ENCODE peak calls at places on chromosome 19, in six cellular contexts. E is dorsolateral prefrontal cortex, N is astrocyte, D is endodermal cell, H is heart right ventricle, Z is bronchial epithelial cell. W is an unnamed sample.

GRCh38 chr19:10637894-10638293 is 12.5 kb downstream of the SLC44A2 start:
- DNase-seq in E (no peak), N (no peak), D (no peak), H (no peak), Z (no peak), W (no peak)

GRCh38 chr19:56309511-56310185 is 5.0 kb downstream of the ZSCAN5A start:
- DNase-seq in E (no peak), N (no peak), D (peak; percentile 94), H (peak; percentile 54), Z (no peak), W (peak; percentile 90)

GRCh38 chr19:51096473-51097165 is 11.6 kb downstream of the CTU1 start:
- DNase-seq in E (no peak), N (no peak), D (no peak), H (no peak), Z (no peak), W (peak; percentile 57)

GRCh38 chr19:35828694-35829301 is 16.2 kb upstream of the PRODH2 start:
- DNase-seq in E (peak; percentile 52), N (peak; percentile 45), D (peak; percentile 93), H (peak; percentile 65), Z (peak; percentile 35), W (peak; percentile 93)

GRCh38 chr19:55368701-55369563 is 1.3 kb downstream of the IL11 start:
- DNase-seq in E (no peak), N (peak; percentile 34), D (peak; percentile 75), H (no peak), Z (peak; percentile 50), W (peak; percentile 70)

GRCh38 chr19:8877854-8878705 is 45.9 kb downstream of the MBD3L1 start:
- DNase-seq in E (no peak), N (no peak), D (peak; percentile 51), H (no peak), Z (no peak), W (peak; percentile 0)

GRCh38 chr19:2394054-2394668 is 33.2 kb downstream of the TIMM13 start:
- DNase-seq in E (no peak), N (no peak), D (no peak), H (no peak), Z (no peak), W (no peak)

GRCh38 chr19:45595814-45596213 is 6.2 kb downstream of the GPR4 start:
- DNase-seq in E (no peak), N (no peak), D (no peak), H (no peak), Z (no peak), W (no peak)

GRCh38 chr19:36257512-36257876 is 42.6 kb downstream of the ZNF146 start:
- DNase-seq in E (peak; percentile 60), N (no peak), D (no peak), H (peak; percentile 59), Z (no peak), W (peak; percentile 81)

GRCh38 chr19:38975861-38976271 is 324 bp upstream of the FBXO17 start:
- DNase-seq in E (no peak), N (peak; percentile 36), D (peak; percentile 83), H (no peak), Z (no peak), W (peak; percentile 59)

GRCh38 chr19:50975766-50976165 is 6.4 kb upstream of the KLK6 start:
- DNase-seq in E (no peak), N (no peak), D (peak; percentile 90), H (no peak), Z (peak; percentile 53), W (peak; percentile 74)

GRCh38 chr19:44718441-44719261 is 19.7 kb downstream of the CEACAM16 start:
- DNase-seq in E (no peak), N (peak; percentile 54), D (peak; percentile 91), H (peak; percentile 75), Z (no peak), W (peak; percentile 95)

GRCh38 chr19:13930402-13930801 is 7.8 kb downstream of the PODNL1 start:
- DNase-seq in E (no peak), N (no peak), D (no peak), H (no peak), Z (no peak), W (no peak)

GRCh38 chr19:49573009-49573408 is 7.3 kb downstream of the NOSIP start:
- DNase-seq in E (no peak), N (no peak), D (no peak), H (no peak), Z (no peak), W (no peak)

GRCh38 chr19:38904463-38905185 is 4.9 kb downstream of the NFKBIB start:
- DNase-seq in E (no peak), N (no peak), D (no peak), H (no peak), Z (no peak), W (no peak)

GRCh38 chr19:10045371-10045770 is 32.1 kb downstream of the RDH8 start:
- DNase-seq in E (no peak), N (no peak), D (no peak), H (no peak), Z (no peak), W (no peak)

GRCh38 chr19:57667220-57667619 is 1.5 kb upstream of the ZSCAN4 start:
- DNase-seq in E (no peak), N (no peak), D (no peak), H (no peak), Z (no peak), W (peak; percentile 49)
- TF ChIP-seq CTCF in E (no peak), N (no peak), D (no peak), H (no peak), Z (no peak), W (no peak)

GRCh38 chr19:42397315-42398166 is 7.4 kb upstream of the CNFN start:
- DNase-seq in E (no peak), N (no peak), D (no peak), H (no peak), Z (no peak), W (no peak)
- TF ChIP-seq CTCF in E (no peak), N (no peak), D (peak; percentile 19), H (no peak), Z (no peak), W (no peak)

DNA sequence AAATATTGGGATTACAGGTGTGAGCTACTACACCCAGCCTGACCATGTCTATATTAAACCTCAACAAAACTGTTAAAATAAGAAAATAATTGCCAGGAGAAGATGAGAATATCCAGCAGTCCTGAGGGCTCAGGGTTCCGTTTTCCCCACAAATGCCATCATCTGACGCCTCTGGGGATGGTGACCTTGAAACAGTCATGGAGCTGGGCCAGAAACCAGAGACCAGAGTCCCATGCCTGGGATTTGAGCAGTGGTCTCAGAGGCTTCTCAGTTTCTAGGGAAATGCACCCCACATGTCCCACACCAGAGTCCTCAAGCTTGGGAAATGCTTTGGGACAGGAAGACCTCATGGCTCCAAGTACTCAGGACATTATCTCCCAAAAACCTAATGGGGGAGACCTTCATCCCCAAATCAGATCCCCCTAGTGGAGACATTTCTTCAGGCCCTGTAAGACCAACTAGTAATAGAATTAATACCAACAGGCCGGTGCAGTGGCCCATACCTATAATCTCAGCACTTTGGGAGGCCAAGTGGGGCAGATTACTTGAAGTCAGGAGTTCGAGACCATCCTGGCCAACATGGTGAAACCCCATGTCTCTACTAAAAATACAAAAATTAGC is 2.9 kb upstream of the MAP1S start:
- DNase-seq in E (no peak), N (no peak), D (no peak), H (no peak), Z (no peak), W (peak; percentile 67)
- TF ChIP-seq CTCF in E (no peak), N (no peak), D (peak; percentile 58), H (no peak), Z (no peak), W (peak; percentile 54)

GRCh38 chr19:18846862-18847515 is 15.2 kb downstream of the UPF1 start:
- DNase-seq in E (peak; percentile 83), N (peak; percentile 39), D (peak; percentile 93), H (peak; percentile 83), Z (peak; percentile 58), W (peak; percentile 92)
- TF ChIP-seq CTCF in E (peak; percentile 93), N (peak; percentile 86), D (peak; percentile 94), H (peak; percentile 65), Z (peak; percentile 93), W (peak; percentile 89)

GRCh38 chr19:41705393-41706174 is 2.8 kb upstream of the CEACAM5 start:
- DNase-seq in E (no peak), N (peak; percentile 1), D (peak; percentile 91), H (no peak), Z (peak; percentile 15), W (peak; percentile 80)

GRCh38 chr19:41708481-41708880 is at the start of gene CEACAM5:
- DNase-seq in E (no peak), N (no peak), D (no peak), H (no peak), Z (no peak), W (no peak)

GRCh38 chr19:41707871-41708371 is 505 bp upstream of the CEACAM5 start:
- DNase-seq in E (no peak), N (no peak), D (peak; percentile 13), H (no peak), Z (no peak), W (no peak)

GRCh38 chr19:41707502-41707812 is 969 bp upstream of the CEACAM5 start:
- DNase-seq in E (no peak), N (no peak), D (peak; percentile 51), H (no peak), Z (no peak), W (peak; percentile 47)

DNA sequence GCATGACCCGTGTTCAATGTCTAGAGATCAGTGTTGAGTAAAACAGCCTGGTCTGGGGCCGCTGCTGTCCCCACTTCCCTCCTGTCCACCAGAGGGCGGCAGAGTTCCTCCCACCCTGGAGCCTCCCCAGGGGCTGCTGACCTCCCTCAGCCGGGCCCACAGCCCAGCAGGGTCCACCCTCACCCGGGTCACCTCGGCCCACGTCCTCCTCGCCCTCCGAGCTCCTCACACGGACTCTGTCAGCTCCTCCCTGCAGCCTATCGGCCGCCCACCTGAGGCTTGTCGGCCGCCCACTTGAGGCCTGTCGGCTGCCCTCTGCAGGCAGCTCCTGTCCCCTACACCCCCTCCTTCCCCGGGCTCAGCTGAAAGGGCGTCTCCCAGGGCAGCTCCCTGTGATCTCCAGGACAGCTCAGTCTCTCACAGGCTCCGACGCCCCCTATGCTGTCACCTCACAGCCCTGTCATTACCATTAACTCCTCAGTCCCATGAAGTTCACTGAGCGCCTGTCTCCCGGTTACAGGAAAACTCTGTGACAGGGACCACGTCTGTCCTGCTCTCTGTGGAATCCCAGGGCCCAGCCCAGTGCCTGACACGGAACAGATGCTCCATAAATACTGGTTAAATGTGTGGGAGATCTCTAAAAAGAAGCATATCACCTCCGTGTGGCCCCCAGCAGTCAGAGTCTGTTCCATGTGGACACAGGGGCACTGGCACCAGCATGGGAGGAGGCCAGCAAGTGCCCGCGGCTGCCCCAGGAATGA is 1.5 kb upstream of the CEACAM5 start:
- DNase-seq in E (no peak), N (no peak), D (peak; percentile 95), H (peak; percentile 23), Z (peak; percentile 38), W (peak; percentile 93)
- TF ChIP-seq CTCF in E (peak; percentile 60), N (peak; percentile 20), D (peak; percentile 87), H (peak; percentile 16), Z (peak; percentile 90), W (peak; percentile 100)

W was measured in GM23338.